ENCODE peak calls at places on chromosomes 7 and 10, in ten cellular contexts. U, H, T, J, W, P, A, L, V and G are unnamed samples.

GRCh38 chr7:158329014-158329610 is 258.5 kb downstream of the PTPRN2 start:
- DNase-seq in U (no peak), H (no peak), T (no peak), J (no peak), W (no peak), P (no peak), A (no peak), L (no peak), V (no peak), G (no peak)

GRCh38 chr7:105026750-105027149 is 12.7 kb downstream of the KMT2E start:
- DNase-seq in U (no peak), H (no peak), T (peak; percentile 39), J (no peak), W (no peak), P (no peak), A (no peak), L (no peak), V (no peak), G (no peak)

GRCh38 chr7:42217053-42217452 is 20.0 kb downstream of the GLI3 start:
- DNase-seq in U (peak; percentile 42), H (no peak), T (no peak), J (no peak), W (peak; percentile 54), P (no peak), A (no peak), L (no peak), V (no peak), G (no peak)

GRCh38 chr7:130113887-130114286 is 43.6 kb downstream of the KLHDC10 start:
- DNase-seq in U (no peak), H (no peak), T (no peak), J (no peak), W (no peak), P (no peak), A (no peak), L (no peak), V (no peak), G (no peak)

GRCh38 chr10:103870503-103870902 is 15.1 kb upstream of the SH3PXD2A start:
- DNase-seq in U (peak; percentile 86), H (no peak), T (no peak), J (no peak), W (peak; percentile 67), P (peak; percentile 45), A (no peak), L (no peak), V (peak; percentile 38), G (no peak)

GRCh38 chr10:100887761-100888296 is 24.9 kb upstream of the SLF2 start:
- DNase-seq in U (no peak), H (no peak), T (no peak), J (no peak), W (no peak), P (no peak), A (no peak), L (no peak), V (no peak), G (no peak)

GRCh38 chr7:47405921-47406765 is 175.8 kb downstream of the TNS3 start:
- DNase-seq in U (peak; percentile 65), H (peak; percentile 84), T (peak; percentile 67), J (peak; percentile 91), W (no peak), P (no peak), A (no peak), L (no peak), V (peak; percentile 54), G (peak; percentile 73)

GRCh38 chr10:70352401-70353097 is 29.9 kb downstream of the LRRC20 start:
- DNase-seq in U (no peak), H (no peak), T (no peak), J (no peak), W (no peak), P (no peak), A (no peak), L (no peak), V (peak; percentile 50), G (no peak)

GRCh38 chr7:155962968-155963300 is 150.7 kb upstream of the SHH start:
- DNase-seq in U (no peak), H (no peak), T (no peak), J (no peak), W (no peak), P (no peak), A (no peak), L (no peak), V (no peak), G (peak; percentile 39)

GRCh38 chr10:30433286-30433778 is 652 bp upstream of the MAP3K8 start:
- DNase-seq in U (peak; percentile 59), H (peak; percentile 89), T (peak; percentile 36), J (peak; percentile 90), W (peak; percentile 68), P (peak; percentile 91), A (no peak), L (no peak), V (peak; percentile 92), G (peak; percentile 83)

GRCh38 chr7:123537026-123537642 is 2.7 kb upstream of the IQUB start:
- DNase-seq in U (peak; percentile 46), H (no peak), T (peak; percentile 36), J (no peak), W (peak; percentile 41), P (peak; percentile 19), A (no peak), L (no peak), V (peak; percentile 48), G (no peak)

GRCh38 chr10:26269754-26270153 is 53.2 kb downstream of the GAD2 start:
- DNase-seq in U (peak; percentile 30), H (no peak), T (peak; percentile 46), J (no peak), W (peak; percentile 33), P (peak; percentile 85), A (no peak), L (no peak), V (peak; percentile 35), G (no peak)

GRCh38 chr10:52778511-52779392 is 6.2 kb upstream of the MBL2 start:
- DNase-seq in U (peak; percentile 28), H (no peak), T (peak; percentile 74), J (no peak), W (peak; percentile 18), P (peak; percentile 65), A (no peak), L (no peak), V (peak; percentile 67), G (no peak)

GRCh38 chr10:13716161-13717071 is 129.7 kb downstream of the PRPF18 start:
- DNase-seq in U (peak; percentile 18), H (peak; percentile 75), T (no peak), J (no peak), W (peak; percentile 99), P (no peak), A (no peak), L (no peak), V (peak; percentile 68), G (no peak)

GRCh38 chr10:22420787-22421517 is 75.7 kb downstream of the SPAG6 start:
- DNase-seq in U (no peak), H (no peak), T (peak; percentile 6), J (no peak), W (peak; percentile 42), P (no peak), A (no peak), L (no peak), V (peak; percentile 51), G (no peak)

GRCh38 chr7:21550076-21550475 is 7.2 kb downstream of the DNAH11 start:
- DNase-seq in U (peak; percentile 46), H (no peak), T (no peak), J (no peak), W (no peak), P (no peak), A (no peak), L (no peak), V (no peak), G (no peak)

GRCh38 chr7:45589915-45590678 is 15.9 kb downstream of the ADCY1 start:
- DNase-seq in U (no peak), H (peak; percentile 30), T (peak; percentile 51), J (no peak), W (no peak), P (no peak), A (no peak), L (no peak), V (no peak), G (peak; percentile 26)

GRCh38 chr7:27123021-27123476 is 7.5 kb downstream of the HOXA4 start:
- DNase-seq in U (no peak), H (peak; percentile 54), T (no peak), J (no peak), W (no peak), P (peak; percentile 37), A (no peak), L (no peak), V (no peak), G (no peak)

GRCh38 chr7:91772100-91772794 is 108.3 kb downstream of the MTERF1 start:
- DNase-seq in U (peak; percentile 19), H (no peak), T (no peak), J (no peak), W (no peak), P (no peak), A (no peak), L (no peak), V (peak; percentile 57), G (no peak)

GRCh38 chr7:30755384-30756154 is 3.6 kb downstream of the INMT start:
- DNase-seq in U (no peak), H (no peak), T (no peak), J (no peak), W (no peak), P (no peak), A (no peak), L (no peak), V (peak; percentile 79), G (no peak)

GRCh38 chr10:29733323-29733722 is 98.6 kb upstream of the SVIL start:
- DNase-seq in U (no peak), H (no peak), T (no peak), J (no peak), W (no peak), P (no peak), A (no peak), L (no peak), V (no peak), G (no peak)

GRCh38 chr7:157657741-157658740 is 321.2 kb downstream of the DNAJB6 start:
- DNase-seq in U (no peak), H (peak; percentile 47), T (no peak), J (no peak), W (no peak), P (no peak), A (no peak), L (no peak), V (no peak), G (no peak)

GRCh38 chr10:78211476-78212110 is 177.9 kb downstream of the RPS24 start:
- DNase-seq in U (peak; percentile 81), H (no peak), T (peak; percentile 6), J (no peak), W (peak; percentile 69), P (peak; percentile 41), A (no peak), L (no peak), V (peak; percentile 73), G (peak; percentile 60)

GRCh38 chr7:91953618-91954017 is 13.0 kb downstream of the AKAP9 start:
- DNase-seq in U (peak; percentile 28), H (no peak), T (peak; percentile 45), J (no peak), W (no peak), P (peak; percentile 13), A (no peak), L (no peak), V (peak; percentile 33), G (no peak)

GRCh38 chr7:48454750-48455192 is 283.5 kb downstream of the ABCA13 start:
- DNase-seq in U (no peak), H (no peak), T (no peak), J (no peak), W (no peak), P (no peak), A (no peak), L (no peak), V (no peak), G (no peak)

GRCh38 chr7:95686109-95686508 is 86.2 kb upstream of the DYNC1I1 start:
- DNase-seq in U (peak; percentile 67), H (no peak), T (peak; percentile 79), J (no peak), W (peak; percentile 76), P (peak; percentile 67), A (no peak), L (no peak), V (peak; percentile 84), G (peak; percentile 51)

GRCh38 chr7:25846722-25847121 is 305.3 kb upstream of the NFE2L3 start:
- DNase-seq in U (peak; percentile 94), H (peak; percentile 87), T (peak; percentile 61), J (no peak), W (peak; percentile 94), P (no peak), A (no peak), L (no peak), V (peak; percentile 96), G (peak; percentile 79)

GRCh38 chr7:4951304-4951703 is 7.7 kb downstream of the MMD2 start:
- DNase-seq in U (no peak), H (no peak), T (no peak), J (no peak), W (no peak), P (no peak), A (no peak), L (no peak), V (no peak), G (no peak)